ENCODE peak calls at places on chromosomes 3 and 15, in nine cellular contexts. One of them, this sample, is unnamed.

GRCh38 chr3:184380627-184381260 is 890 bp downstream of the CHRD start:
- DNase-seq in heart left ventricle: no peak
- DNase-seq in right lobe of liver: peak; percentile 61
- DNase-seq in heart right ventricle: no peak
- DNase-seq in ovary: peak; percentile 59
- DNase-seq in ascending aorta: no peak
- DNase-seq in stomach: no peak
- DNase-seq in DND-41: no peak
- DNase-seq in astrocyte: no peak
- DNase-seq in this sample: no peak

GRCh38 chr3:77319711-77320110 is 279.8 kb downstream of the ROBO2 start:
- DNase-seq in heart left ventricle: no peak
- DNase-seq in right lobe of liver: no peak
- DNase-seq in heart right ventricle: no peak
- DNase-seq in ovary: no peak
- DNase-seq in ascending aorta: no peak
- DNase-seq in stomach: no peak
- DNase-seq in DND-41: no peak
- DNase-seq in astrocyte: no peak
- DNase-seq in this sample: no peak

GRCh38 chr15:96889734-96890480 is 559.4 kb downstream of the NR2F2 start:
- DNase-seq in heart left ventricle: no peak
- DNase-seq in right lobe of liver: no peak
- DNase-seq in heart right ventricle: no peak
- DNase-seq in ovary: no peak
- DNase-seq in ascending aorta: no peak
- DNase-seq in stomach: no peak
- DNase-seq in DND-41: peak; percentile 13
- DNase-seq in astrocyte: no peak
- DNase-seq in this sample: no peak

GRCh38 chr3:140442621-140443020 is 235.2 kb upstream of the TRIM42 start:
- DNase-seq in heart left ventricle: no peak
- DNase-seq in right lobe of liver: no peak
- DNase-seq in heart right ventricle: no peak
- DNase-seq in ovary: no peak
- DNase-seq in ascending aorta: no peak
- DNase-seq in stomach: no peak
- DNase-seq in DND-41: no peak
- DNase-seq in astrocyte: no peak
- DNase-seq in this sample: no peak

GRCh38 chr15:78265752-78266224 is 1.4 kb downstream of the DNAJA4 start:
- DNase-seq in heart left ventricle: peak; percentile 37
- DNase-seq in right lobe of liver: no peak
- DNase-seq in heart right ventricle: no peak
- DNase-seq in ovary: no peak
- DNase-seq in ascending aorta: no peak
- DNase-seq in stomach: no peak
- DNase-seq in DND-41: no peak
- DNase-seq in astrocyte: peak; percentile 85
- DNase-seq in this sample: no peak

GRCh38 chr3:14147617-14148016 is 22.8 kb downstream of the TMEM43 start:
- DNase-seq in heart left ventricle: no peak
- DNase-seq in right lobe of liver: no peak
- DNase-seq in heart right ventricle: no peak
- DNase-seq in ovary: no peak
- DNase-seq in ascending aorta: no peak
- DNase-seq in stomach: no peak
- DNase-seq in DND-41: no peak
- DNase-seq in astrocyte: no peak
- DNase-seq in this sample: no peak

GRCh38 chr3:138066383-138066782 is 49.0 kb downstream of the DZIP1L start:
- DNase-seq in heart left ventricle: no peak
- DNase-seq in right lobe of liver: no peak
- DNase-seq in heart right ventricle: no peak
- DNase-seq in ovary: no peak
- DNase-seq in ascending aorta: no peak
- DNase-seq in stomach: no peak
- DNase-seq in DND-41: no peak
- DNase-seq in astrocyte: no peak
- DNase-seq in this sample: no peak

GRCh38 chr3:70816346-70816745 is 503.9 kb upstream of the MDFIC2 start:
- DNase-seq in heart left ventricle: no peak
- DNase-seq in right lobe of liver: no peak
- DNase-seq in heart right ventricle: no peak
- DNase-seq in ovary: no peak
- DNase-seq in ascending aorta: no peak
- DNase-seq in stomach: no peak
- DNase-seq in DND-41: no peak
- DNase-seq in astrocyte: no peak
- DNase-seq in this sample: no peak

GRCh38 chr3:126514161-126514560 is 3.4 kb downstream of the UROC1 start:
- DNase-seq in heart left ventricle: peak; percentile 10
- DNase-seq in right lobe of liver: peak; percentile 42
- DNase-seq in heart right ventricle: no peak
- DNase-seq in ovary: no peak
- DNase-seq in ascending aorta: no peak
- DNase-seq in stomach: no peak
- DNase-seq in DND-41: no peak
- DNase-seq in astrocyte: no peak
- DNase-seq in this sample: no peak

GRCh38 chr3:130288670-130289069 is 56.8 kb upstream of the COL6A5 start:
- DNase-seq in heart left ventricle: no peak
- DNase-seq in right lobe of liver: no peak
- DNase-seq in heart right ventricle: no peak
- DNase-seq in ovary: no peak
- DNase-seq in ascending aorta: no peak
- DNase-seq in stomach: no peak
- DNase-seq in DND-41: no peak
- DNase-seq in astrocyte: no peak
- DNase-seq in this sample: no peak

GRCh38 chr3:167691366-167691765 is 37.6 kb upstream of the WDR49 start:
- DNase-seq in heart left ventricle: no peak
- DNase-seq in right lobe of liver: no peak
- DNase-seq in heart right ventricle: no peak
- DNase-seq in ovary: no peak
- DNase-seq in ascending aorta: no peak
- DNase-seq in stomach: no peak
- DNase-seq in DND-41: peak; percentile 71
- DNase-seq in astrocyte: no peak
- DNase-seq in this sample: no peak

GRCh38 chr3:32998631-32999451 is 47.4 kb downstream of the CCR4 start:
- DNase-seq in heart left ventricle: no peak
- DNase-seq in right lobe of liver: no peak
- DNase-seq in heart right ventricle: no peak
- DNase-seq in ovary: no peak
- DNase-seq in ascending aorta: no peak
- DNase-seq in stomach: no peak
- DNase-seq in DND-41: no peak
- DNase-seq in astrocyte: no peak
- DNase-seq in this sample: no peak

GRCh38 chr3:126711361-126711760 is 7.3 kb downstream of the CHCHD6 start:
- DNase-seq in heart left ventricle: no peak
- DNase-seq in right lobe of liver: no peak
- DNase-seq in heart right ventricle: no peak
- DNase-seq in ovary: no peak
- DNase-seq in ascending aorta: no peak
- DNase-seq in stomach: no peak
- DNase-seq in DND-41: no peak
- DNase-seq in astrocyte: peak; percentile 46
- DNase-seq in this sample: no peak

GRCh38 chr3:127100459-127101410 is 92.2 kb upstream of the PRR23E start:
- DNase-seq in heart left ventricle: no peak
- DNase-seq in right lobe of liver: no peak
- DNase-seq in heart right ventricle: no peak
- DNase-seq in ovary: no peak
- DNase-seq in ascending aorta: no peak
- DNase-seq in stomach: no peak
- DNase-seq in DND-41: no peak
- DNase-seq in astrocyte: no peak
- DNase-seq in this sample: no peak

GRCh38 chr3:118577055-118577759 is 457.4 kb downstream of the IGSF11 start:
- DNase-seq in heart left ventricle: peak; percentile 29
- DNase-seq in right lobe of liver: no peak
- DNase-seq in heart right ventricle: no peak
- DNase-seq in ovary: no peak
- DNase-seq in ascending aorta: no peak
- DNase-seq in stomach: no peak
- DNase-seq in DND-41: no peak
- DNase-seq in astrocyte: no peak
- DNase-seq in this sample: no peak

GRCh38 chr3:33437556-33438283 is 2.5 kb downstream of the UBP1 start:
- DNase-seq in heart left ventricle: peak; percentile 39
- DNase-seq in right lobe of liver: no peak
- DNase-seq in heart right ventricle: no peak
- DNase-seq in ovary: no peak
- DNase-seq in ascending aorta: no peak
- DNase-seq in stomach: no peak
- DNase-seq in DND-41: no peak
- DNase-seq in astrocyte: peak; percentile 67
- DNase-seq in this sample: no peak

GRCh38 chr15:31255176-31255510 is 71.5 kb upstream of the KLF13 start:
- DNase-seq in heart left ventricle: peak; percentile 12
- DNase-seq in right lobe of liver: no peak
- DNase-seq in heart right ventricle: no peak
- DNase-seq in ovary: no peak
- DNase-seq in ascending aorta: no peak
- DNase-seq in stomach: no peak
- DNase-seq in DND-41: no peak
- DNase-seq in astrocyte: no peak
- DNase-seq in this sample: no peak
- H3K27ac ChIP-seq in heart left ventricle: no peak overlapping the region
- H3K27ac ChIP-seq in right lobe of liver: no peak overlapping the region
- H3K27ac ChIP-seq in heart right ventricle: no peak overlapping the region
- H3K27ac ChIP-seq in ovary: no peak overlapping the region
- H3K27ac ChIP-seq in ascending aorta: no peak overlapping the region
- H3K27ac ChIP-seq in stomach: no peak overlapping the region
- H3K27ac ChIP-seq in DND-41: no peak overlapping the region
- H3K27ac ChIP-seq in astrocyte: no peak overlapping the region
- H3K27ac ChIP-seq in this sample: no peak overlapping the region

DNA sequence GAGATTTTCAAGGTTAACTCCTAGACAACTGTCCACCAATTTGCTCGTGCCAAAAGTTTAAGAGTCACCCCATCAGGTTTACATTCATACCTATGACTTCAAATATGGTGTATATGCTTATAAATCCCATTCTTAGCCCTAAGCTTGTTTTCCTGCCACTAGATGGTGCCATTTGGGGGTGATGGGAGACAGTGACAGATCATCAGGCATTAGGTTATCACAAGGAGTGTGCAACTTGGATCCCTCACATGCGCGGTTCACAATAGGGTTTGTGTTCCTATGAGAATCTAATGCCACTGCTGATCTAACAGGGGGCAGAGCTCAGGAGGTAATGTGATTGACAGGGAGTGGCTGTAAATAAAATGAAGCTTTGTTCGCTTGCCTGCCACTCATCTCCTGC is 182.7 kb downstream of the CNTN6 start:
- DNase-seq in heart left ventricle: no peak
- DNase-seq in right lobe of liver: no peak
- DNase-seq in heart right ventricle: no peak
- DNase-seq in ovary: no peak
- DNase-seq in ascending aorta: no peak
- DNase-seq in stomach: no peak
- DNase-seq in DND-41: no peak
- DNase-seq in astrocyte: no peak
- DNase-seq in this sample: no peak
- TF ChIP-seq CTCF in heart left ventricle: no peak
- TF ChIP-seq CTCF in right lobe of liver: no peak
- TF ChIP-seq CTCF in heart right ventricle: no peak
- TF ChIP-seq CTCF in ovary: no peak
- TF ChIP-seq CTCF in ascending aorta: no peak
- TF ChIP-seq CTCF in stomach: no peak
- TF ChIP-seq CTCF in DND-41: peak; percentile 33
- TF ChIP-seq CTCF in astrocyte: peak; percentile 13
- TF ChIP-seq CTCF in this sample: no peak

DNA sequence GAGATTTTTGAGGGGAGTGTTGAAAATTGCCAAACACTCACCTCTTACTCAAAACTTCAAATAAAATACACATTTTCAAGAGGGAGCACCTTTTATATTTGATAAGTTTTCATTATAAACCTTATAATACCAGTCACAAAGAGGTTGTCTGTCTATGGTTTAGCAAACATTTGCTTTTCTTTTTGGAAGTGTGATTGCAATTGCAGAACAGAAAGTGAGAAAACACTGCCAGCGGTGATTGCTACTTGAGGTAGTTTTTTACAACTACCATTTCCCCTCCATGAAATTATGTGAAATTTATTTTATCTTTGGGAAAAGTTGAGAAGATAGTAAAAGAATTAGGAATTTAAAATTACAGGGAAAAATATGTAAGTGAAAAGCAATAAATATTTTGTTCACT is 20.1 kb downstream of the DIPK2A start:
- DNase-seq in heart left ventricle: no peak
- DNase-seq in right lobe of liver: no peak
- DNase-seq in heart right ventricle: no peak
- DNase-seq in ovary: no peak
- DNase-seq in ascending aorta: no peak
- DNase-seq in stomach: no peak
- DNase-seq in DND-41: no peak
- DNase-seq in astrocyte: no peak
- DNase-seq in this sample: no peak
- H3K36me3 ChIP-seq in heart left ventricle: no peaks in the 10 kb centered on the region
- H3K36me3 ChIP-seq in right lobe of liver: no peaks in the 10 kb centered on the region
- H3K36me3 ChIP-seq in heart right ventricle: no peaks in the 10 kb centered on the region
- H3K36me3 ChIP-seq in ovary: no peaks in the 10 kb centered on the region
- H3K36me3 ChIP-seq in ascending aorta: no peaks in the 10 kb centered on the region
- H3K36me3 ChIP-seq in stomach: peaks cover 18% of the 10 kb centered on the region
- H3K36me3 ChIP-seq in DND-41: peaks cover 24% of the 10 kb centered on the region
- H3K36me3 ChIP-seq in astrocyte: no peaks in the 10 kb centered on the region
- H3K36me3 ChIP-seq in this sample: peaks cover 6% of the 10 kb centered on the region

DNA sequence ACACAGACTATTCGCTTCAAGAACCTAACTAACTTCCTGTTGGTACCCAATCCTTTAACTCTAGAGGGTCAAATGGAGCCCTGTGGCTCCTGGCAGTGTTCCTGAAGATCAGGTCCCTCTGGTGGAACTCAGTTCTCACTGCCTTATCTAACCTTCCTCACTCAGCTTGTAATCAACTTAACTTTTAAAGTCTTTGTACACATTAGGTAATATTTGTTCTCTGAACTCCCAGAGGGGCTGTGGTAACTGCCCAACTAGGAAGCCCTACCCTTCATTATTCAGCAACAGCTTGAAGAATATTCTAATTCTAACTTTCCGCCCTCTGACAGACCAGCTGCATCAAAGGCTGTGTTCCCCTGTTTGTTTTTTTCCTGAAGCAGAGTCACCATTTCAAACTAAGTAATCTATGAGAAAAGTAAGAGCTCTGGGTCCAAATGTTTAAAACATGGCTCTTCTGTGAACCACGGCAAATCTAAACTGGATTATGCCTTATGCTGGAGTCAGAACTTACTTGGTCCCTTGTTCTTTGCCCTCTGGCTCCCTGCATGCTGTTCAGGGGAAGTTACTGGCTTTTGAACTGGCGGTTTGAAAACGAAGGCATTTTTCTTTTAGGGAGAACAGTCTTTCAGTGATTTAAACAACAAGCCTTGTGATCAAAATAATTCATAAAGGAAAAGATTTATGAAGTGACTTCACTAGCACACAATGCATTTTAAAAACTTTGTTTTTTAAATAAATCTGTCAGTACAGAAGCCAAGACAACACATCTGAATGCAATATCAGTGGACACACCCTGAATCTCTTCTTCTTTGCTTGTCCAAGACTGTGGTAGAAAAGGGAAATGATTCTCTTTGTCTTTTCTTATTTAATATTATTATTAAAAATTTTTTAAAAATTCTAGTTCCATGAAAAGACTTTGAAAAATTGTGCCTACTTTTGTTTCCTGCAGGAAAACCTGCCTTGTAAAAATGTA is 365.6 kb downstream of the TIGIT start:
- DNase-seq in heart left ventricle: peak; percentile 34
- DNase-seq in right lobe of liver: no peak
- DNase-seq in heart right ventricle: no peak
- DNase-seq in ovary: no peak
- DNase-seq in ascending aorta: no peak
- DNase-seq in stomach: peak; percentile 47
- DNase-seq in DND-41: no peak
- DNase-seq in astrocyte: no peak
- DNase-seq in this sample: peak; percentile 41
- H3K27ac ChIP-seq in heart left ventricle: peak overlapping the region; percentile 82
- H3K27ac ChIP-seq in right lobe of liver: peak overlapping the region; percentile 7
- H3K27ac ChIP-seq in heart right ventricle: peak overlapping the region; percentile 90
- H3K27ac ChIP-seq in ovary: peak overlapping the region; percentile 19
- H3K27ac ChIP-seq in ascending aorta: peak overlapping the region; percentile 41
- H3K27ac ChIP-seq in stomach: no peak overlapping the region
- H3K27ac ChIP-seq in DND-41: no peak overlapping the region
- H3K27ac ChIP-seq in astrocyte: peak overlapping the region; percentile 60
- H3K27ac ChIP-seq in this sample: peak overlapping the region; percentile 67

This sample was measured in lower lobe of right lung.